ENCODE peak calls at places on chromosomes 2 and 18, in eight cellular contexts. F is psoas muscle; G is IMR-90; M is H7; Y is heart right ventricle; N is CD8-positive, alpha-beta T cell; V is Caco-2; R is CD8-positive, alpha-beta memory T cell. I is an unnamed sample.

GRCh38 chr2:88329815-88330603 is 122.5 kb downstream of the FOXI3 start:
- DNase-seq in F (no peak), G (peak; percentile 3), M (peak; percentile 56), Y (no peak), N (no peak), V (peak; percentile 93), R (no peak), I (peak; percentile 91)

GRCh38 chr2:181657379-181657778 is 474 bp upstream of the CERKL start:
- DNase-seq in F (no peak), G (no peak), M (peak; percentile 17), Y (no peak), N (no peak), V (no peak), R (no peak), I (no peak)

GRCh38 chr2:215841175-215841816 is 172.1 kb downstream of the MREG start:
- DNase-seq in F (no peak), G (no peak), M (no peak), Y (no peak), N (no peak), V (no peak), R (no peak), I (no peak)

GRCh38 chr2:149094217-149095015 is 55.9 kb downstream of the LYPD6B start:
- DNase-seq in F (no peak), G (no peak), M (no peak), Y (no peak), N (no peak), V (no peak), R (no peak), I (no peak)

GRCh38 chr2:8456149-8457091 is 225.4 kb upstream of the ID2 start:
- DNase-seq in F (no peak), G (no peak), M (peak; percentile 53), Y (no peak), N (no peak), V (no peak), R (peak; percentile 58), I (no peak)

GRCh38 chr18:3135536-3135935 is 84.2 kb downstream of the MYOM1 start:
- DNase-seq in F (no peak), G (no peak), M (no peak), Y (no peak), N (no peak), V (no peak), R (no peak), I (no peak)

GRCh38 chr2:112688086-112688880 is 32.5 kb upstream of the NT5DC4 start:
- DNase-seq in F (no peak), G (no peak), M (no peak), Y (no peak), N (no peak), V (no peak), R (no peak), I (no peak)

GRCh38 chr2:3647831-3648651 is 10.0 kb upstream of the ALLC start:
- DNase-seq in F (no peak), G (no peak), M (no peak), Y (no peak), N (no peak), V (no peak), R (no peak), I (no peak)

GRCh38 chr18:8656226-8656625 is 47.0 kb downstream of the RAB12 start:
- DNase-seq in F (no peak), G (no peak), M (no peak), Y (no peak), N (no peak), V (no peak), R (no peak), I (no peak)

GRCh38 chr2:11858883-11859282 is 112.5 kb downstream of the LPIN1 start:
- DNase-seq in F (no peak), G (no peak), M (no peak), Y (no peak), N (no peak), V (no peak), R (no peak), I (no peak)
- H3K4me3 ChIP-seq in F (no peak overlapping the region), G (no peak overlapping the region), M (no peak overlapping the region), Y (no peak overlapping the region), N (no peak overlapping the region), V (no peak overlapping the region), R (no peak overlapping the region), I (no peak overlapping the region)

DNA sequence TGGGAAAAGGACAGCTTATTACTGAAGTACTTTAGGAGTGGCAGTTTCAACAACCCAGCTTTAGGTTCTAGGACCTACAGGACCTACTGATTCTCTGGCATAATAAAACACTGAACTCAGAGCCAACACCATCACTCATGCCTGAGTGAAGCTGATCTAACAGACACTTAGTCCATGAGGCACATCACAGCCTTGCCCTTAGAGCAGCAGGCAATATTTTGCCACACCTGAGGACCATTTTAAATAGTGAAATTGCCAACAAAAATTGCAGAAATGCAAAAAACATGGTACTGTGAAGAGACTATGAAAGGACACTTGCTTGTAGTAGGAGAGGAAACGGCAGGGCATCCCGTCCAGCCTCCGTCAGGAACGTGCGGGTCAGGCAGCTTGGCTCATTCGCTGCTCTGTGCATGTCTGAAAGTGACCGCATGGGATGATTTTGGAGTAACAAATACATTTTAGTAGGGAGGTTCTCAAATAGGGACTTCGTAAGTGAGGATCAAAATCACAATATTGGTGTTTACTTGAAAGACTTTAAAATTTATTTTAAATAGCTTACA is 18.1 kb downstream of the CNOT11 start:
- DNase-seq in F (no peak), G (no peak), M (no peak), Y (no peak), N (no peak), V (no peak), R (no peak), I (no peak)
- H3K36me3 ChIP-seq in F (peaks cover 7% of the 10 kb centered on the region), G (peaks cover 36% of the 10 kb centered on the region), M (peaks cover 12% of the 10 kb centered on the region), Y (no peaks in the 10 kb centered on the region), N (peaks cover 47% of the 10 kb centered on the region), V (peaks cover 4% of the 10 kb centered on the region), R (peaks cover 49% of the 10 kb centered on the region), I (peaks cover 58% of the 10 kb centered on the region)

GRCh38 chr18:55381277-55381676 is 206.7 kb downstream of the TCF4 start:
- DNase-seq in F (no peak), G (peak; percentile 89), M (no peak), Y (no peak), N (no peak), V (no peak), R (no peak), I (no peak)
- H3K4me3 ChIP-seq in F (no peak overlapping the region), G (no peak overlapping the region), M (no peak overlapping the region), Y (no peak overlapping the region), N (no peak overlapping the region), V (no peak overlapping the region), R (no peak overlapping the region), I (no peak overlapping the region)

GRCh38 chr2:47809903-47810302 is 27.0 kb downstream of the MSH6 start:
- DNase-seq in F (no peak), G (no peak), M (no peak), Y (no peak), N (no peak), V (no peak), R (no peak), I (no peak)
- H3K36me3 ChIP-seq in F (peaks cover 9% of the 10 kb centered on the region), G (peaks cover 27% of the 10 kb centered on the region), M (peaks cover 14% of the 10 kb centered on the region), Y (peaks cover 8% of the 10 kb centered on the region), N (peaks cover 36% of the 10 kb centered on the region), V (peaks cover 2% of the 10 kb centered on the region), R (peaks cover 26% of the 10 kb centered on the region), I (peaks cover 76% of the 10 kb centered on the region)

GRCh38 chr2:127663566-127664064 is 11.7 kb downstream of the LIMS2 start:
- DNase-seq in F (no peak), G (no peak), M (no peak), Y (no peak), N (no peak), V (no peak), R (no peak), I (no peak)
- H3K4me3 ChIP-seq in F (peak overlapping the region; percentile 58), G (no peak overlapping the region), M (no peak overlapping the region), Y (peak overlapping the region; percentile 40), N (no peak overlapping the region), V (no peak overlapping the region), R (no peak overlapping the region), I (no peak overlapping the region)

GRCh38 chr2:98637401-98638144 is 29.2 kb downstream of the UNC50 start:
- DNase-seq in F (no peak), G (no peak), M (no peak), Y (no peak), N (no peak), V (no peak), R (peak; percentile 77), I (no peak)
- H3K36me3 ChIP-seq in F (peaks cover 6% of the 10 kb centered on the region), G (no peaks in the 10 kb centered on the region), M (no peaks in the 10 kb centered on the region), Y (no peaks in the 10 kb centered on the region), N (peaks cover 55% of the 10 kb centered on the region), V (peaks cover 6% of the 10 kb centered on the region), R (peaks cover 56% of the 10 kb centered on the region), I (no peaks in the 10 kb centered on the region)

GRCh38 chr2:173196080-173196479 is 120.4 kb downstream of the MAP3K20 start:
- DNase-seq in F (no peak), G (no peak), M (peak; percentile 17), Y (no peak), N (no peak), V (no peak), R (no peak), I (no peak)
- H3K4me3 ChIP-seq in F (no peak overlapping the region), G (no peak overlapping the region), M (no peak overlapping the region), Y (no peak overlapping the region), N (no peak overlapping the region), V (no peak overlapping the region), R (no peak overlapping the region), I (no peak overlapping the region)

DNA sequence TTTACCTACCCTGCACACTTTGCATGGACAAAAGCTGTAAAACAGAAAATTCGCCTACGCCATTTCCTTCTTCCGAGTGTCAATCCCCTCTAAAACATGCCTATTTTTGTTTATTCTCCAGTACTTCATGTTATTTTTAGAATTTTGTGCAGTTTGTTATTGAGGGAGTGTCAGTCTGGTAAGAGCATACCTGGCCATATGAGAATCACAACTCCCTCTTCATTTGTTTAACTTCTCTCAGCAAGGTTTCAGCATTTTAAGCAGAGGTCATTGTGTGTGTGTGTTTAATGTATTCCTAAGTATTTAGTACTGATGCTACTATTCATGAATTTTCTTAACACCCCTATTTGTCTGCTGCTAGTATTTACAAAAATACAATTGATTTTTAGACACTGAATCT is 49.4 kb downstream of the SMAD2 start:
- DNase-seq in F (no peak), G (no peak), M (no peak), Y (no peak), N (no peak), V (no peak), R (no peak), I (no peak)
- H3K36me3 ChIP-seq in F (no peaks in the 10 kb centered on the region), G (peaks cover 4% of the 10 kb centered on the region), M (peaks cover 5% of the 10 kb centered on the region), Y (no peaks in the 10 kb centered on the region), N (no peaks in the 10 kb centered on the region), V (no peaks in the 10 kb centered on the region), R (no peaks in the 10 kb centered on the region), I (peaks cover 2% of the 10 kb centered on the region)

DNA sequence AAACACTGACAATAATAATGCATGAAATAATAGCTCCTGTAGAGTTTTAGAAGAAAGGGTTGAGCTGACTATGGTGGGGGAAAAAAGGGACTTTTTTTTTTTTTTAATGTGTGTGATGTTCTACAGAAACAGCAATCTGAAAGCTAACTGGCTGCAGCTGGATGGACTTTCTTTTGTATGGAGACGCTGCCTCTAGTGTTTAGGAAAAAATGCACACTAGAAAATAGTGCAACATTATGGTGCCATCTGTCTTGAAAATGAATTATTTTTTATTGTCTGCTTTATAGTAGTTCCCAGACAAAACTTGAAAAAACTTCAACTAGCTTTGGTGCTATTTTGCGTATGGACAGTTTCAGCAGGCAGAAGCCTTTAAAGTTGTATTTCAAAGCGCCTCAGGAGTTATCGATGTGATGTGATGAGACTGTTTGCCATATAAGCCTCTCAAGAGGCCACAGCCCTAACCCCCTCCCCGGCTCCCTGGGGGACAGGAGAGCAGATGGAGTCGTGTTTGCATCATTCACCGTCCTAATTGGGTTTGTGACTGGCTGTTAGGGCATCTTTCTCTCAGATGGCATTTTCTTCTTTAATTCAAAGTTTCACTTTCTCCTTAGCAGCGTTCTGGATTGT is 86.9 kb downstream of the LTBP1 start:
- DNase-seq in F (no peak), G (peak; percentile 66), M (peak; percentile 44), Y (no peak), N (no peak), V (peak; percentile 50), R (no peak), I (no peak)
- H3K4me3 ChIP-seq in F (peak overlapping the region; percentile 31), G (no peak overlapping the region), M (no peak overlapping the region), Y (no peak overlapping the region), N (no peak overlapping the region), V (no peak overlapping the region), R (no peak overlapping the region), I (no peak overlapping the region)

I was measured in HAP-1.